ENCODE peak calls at places on chromosomes 11 and 22, in four cellular contexts. One of them, this sample, is unnamed. For H3K4me1 and H3K9me3, the result is how much of the 10 kb centered on the place peaks cover.

GRCh38 chr11:11985954-11986949 is 22.2 kb downstream of the DKK3 start:
- DNase-seq in mammary epithelial cell: no peak
- DNase-seq in SK-N-SH: no peak
- DNase-seq in psoas muscle: no peak
- DNase-seq in this sample: no peak

GRCh38 chr11:103870821-103871309 is 165.6 kb upstream of the DDI1 start:
- DNase-seq in mammary epithelial cell: no peak
- DNase-seq in SK-N-SH: no peak
- DNase-seq in psoas muscle: peak
- DNase-seq in this sample: no peak

GRCh38 chr11:108853151-108853550 is 188.3 kb downstream of the DDX10 start:
- DNase-seq in mammary epithelial cell: no peak
- DNase-seq in SK-N-SH: no peak
- DNase-seq in psoas muscle: no peak
- DNase-seq in this sample: no peak

GRCh38 chr11:112882494-112883381 is 78.5 kb upstream of the NCAM1 start:
- DNase-seq in mammary epithelial cell: no peak
- DNase-seq in SK-N-SH: peak
- DNase-seq in psoas muscle: no peak
- DNase-seq in this sample: no peak

GRCh38 chr22:30605449-30606110 is 1.4 kb upstream of the TCN2 start:
- DNase-seq in mammary epithelial cell: peak
- DNase-seq in SK-N-SH: peak
- DNase-seq in psoas muscle: peak
- DNase-seq in this sample: no peak

GRCh38 chr11:88484873-88485621 is 147.5 kb upstream of the CTSC start:
- DNase-seq in mammary epithelial cell: peak
- DNase-seq in SK-N-SH: peak
- DNase-seq in psoas muscle: no peak
- DNase-seq in this sample: no peak

GRCh38 chr11:105609341-105609781 is 512 bp upstream of the GRIA4 start:
- DNase-seq in mammary epithelial cell: peak
- DNase-seq in SK-N-SH: peak
- DNase-seq in psoas muscle: no peak
- DNase-seq in this sample: no peak

GRCh38 chr11:124174001-124174400 is 9.1 kb upstream of the OR10D3 start:
- DNase-seq in mammary epithelial cell: peak
- DNase-seq in SK-N-SH: no peak
- DNase-seq in psoas muscle: no peak
- DNase-seq in this sample: no peak

GRCh38 chr11:100878474-100878873 is 191.4 kb downstream of the ARHGAP42 start:
- DNase-seq in mammary epithelial cell: no peak
- DNase-seq in SK-N-SH: no peak
- DNase-seq in psoas muscle: no peak
- DNase-seq in this sample: no peak

GRCh38 chr11:72225411-72225951 is 914 bp downstream of the INPPL1 start:
- DNase-seq in mammary epithelial cell: peak
- DNase-seq in SK-N-SH: peak
- DNase-seq in psoas muscle: no peak
- DNase-seq in this sample: no peak

GRCh38 chr11:74072286-74072685 is 63.4 kb upstream of the UCP3 start:
- DNase-seq in mammary epithelial cell: no peak
- DNase-seq in SK-N-SH: no peak
- DNase-seq in psoas muscle: no peak
- DNase-seq in this sample: no peak
- H3K4me1 ChIP-seq in mammary epithelial cell: under half
- H3K4me1 ChIP-seq in SK-N-SH: under half
- H3K4me1 ChIP-seq in psoas muscle: under half
- H3K4me1 ChIP-seq in this sample: under half

DNA sequence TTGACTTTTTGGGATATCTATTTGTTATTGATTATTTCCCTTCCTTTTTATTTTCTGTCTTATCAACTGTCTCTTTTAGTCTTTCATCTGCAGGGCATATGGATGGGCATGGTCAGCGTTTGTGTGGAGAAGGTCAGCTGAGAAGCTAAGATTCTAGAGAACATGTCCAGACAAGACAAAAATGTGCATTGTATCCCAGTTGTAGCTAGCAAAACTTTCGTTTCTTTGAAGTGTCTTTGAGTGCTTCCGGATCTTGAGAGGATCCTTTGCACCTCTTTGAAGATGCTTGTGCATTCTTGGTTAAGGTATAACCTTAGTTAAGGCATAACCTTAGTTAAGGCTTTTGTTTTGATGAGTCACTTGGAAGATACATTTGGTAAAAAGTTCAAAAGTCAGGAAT is 329.9 kb upstream of the LRRC4C start:
- DNase-seq in mammary epithelial cell: peak
- DNase-seq in SK-N-SH: no peak
- DNase-seq in psoas muscle: no peak
- DNase-seq in this sample: no peak
- H3K9me3 ChIP-seq in mammary epithelial cell: under half
- H3K9me3 ChIP-seq in SK-N-SH: under half
- H3K9me3 ChIP-seq in psoas muscle: under half
- H3K9me3 ChIP-seq in this sample: under half

GRCh38 chr11:3202759-3203158 is 15.9 kb downstream of the MRGPRG start:
- DNase-seq in mammary epithelial cell: no peak
- DNase-seq in SK-N-SH: peak
- DNase-seq in psoas muscle: peak
- DNase-seq in this sample: peak
- TF ChIP-seq CTCF in mammary epithelial cell: no peak
- TF ChIP-seq CTCF in SK-N-SH: no peak
- TF ChIP-seq CTCF in psoas muscle: no peak
- TF ChIP-seq CTCF in this sample: no peak

GRCh38 chr11:35340101-35340500 is 79.3 kb downstream of the SLC1A2 start:
- DNase-seq in mammary epithelial cell: no peak
- DNase-seq in SK-N-SH: no peak
- DNase-seq in psoas muscle: no peak
- DNase-seq in this sample: no peak

GRCh38 chr11:35340715-35341114 is 78.6 kb downstream of the SLC1A2 start:
- DNase-seq in mammary epithelial cell: no peak
- DNase-seq in SK-N-SH: no peak
- DNase-seq in psoas muscle: no peak
- DNase-seq in this sample: no peak

GRCh38 chr11:35344990-35345655 is 74.2 kb downstream of the SLC1A2 start:
- DNase-seq in mammary epithelial cell: no peak
- DNase-seq in SK-N-SH: no peak
- DNase-seq in psoas muscle: no peak
- DNase-seq in this sample: no peak

GRCh38 chr11:35346472-35347136 is 72.8 kb downstream of the SLC1A2 start:
- DNase-seq in mammary epithelial cell: no peak
- DNase-seq in SK-N-SH: no peak
- DNase-seq in psoas muscle: no peak
- DNase-seq in this sample: no peak

GRCh38 chr11:35343033-35343598 is 76.2 kb downstream of the SLC1A2 start:
- DNase-seq in mammary epithelial cell: no peak
- DNase-seq in SK-N-SH: no peak
- DNase-seq in psoas muscle: no peak
- DNase-seq in this sample: no peak
- H3K4me1 ChIP-seq in mammary epithelial cell: under half
- H3K4me1 ChIP-seq in SK-N-SH: under half
- H3K4me1 ChIP-seq in psoas muscle: under half
- H3K4me1 ChIP-seq in this sample: under half

GRCh38 chr22:47446331-47446730 is 683.9 kb downstream of the TBC1D22A start:
- DNase-seq in mammary epithelial cell: no peak
- DNase-seq in SK-N-SH: no peak
- DNase-seq in psoas muscle: no peak
- DNase-seq in this sample: no peak

GRCh38 chr22:47444746-47445065 is 682.3 kb downstream of the TBC1D22A start:
- DNase-seq in mammary epithelial cell: no peak
- DNase-seq in SK-N-SH: no peak
- DNase-seq in psoas muscle: no peak
- DNase-seq in this sample: no peak

GRCh38 chr22:47445212-47445611 is 682.8 kb downstream of the TBC1D22A start:
- DNase-seq in mammary epithelial cell: no peak
- DNase-seq in SK-N-SH: no peak
- DNase-seq in psoas muscle: no peak
- DNase-seq in this sample: no peak

GRCh38 chr22:47446821-47447810 is 684.7 kb downstream of the TBC1D22A start:
- DNase-seq in mammary epithelial cell: no peak
- DNase-seq in SK-N-SH: no peak
- DNase-seq in psoas muscle: no peak
- DNase-seq in this sample: no peak

GRCh38 chr22:47445716-47446290 is 683.4 kb downstream of the TBC1D22A start:
- DNase-seq in mammary epithelial cell: no peak
- DNase-seq in SK-N-SH: no peak
- DNase-seq in psoas muscle: no peak
- DNase-seq in this sample: no peak
- H3K9me3 ChIP-seq in mammary epithelial cell: under half
- H3K9me3 ChIP-seq in SK-N-SH: under half
- H3K9me3 ChIP-seq in psoas muscle: under half
- H3K9me3 ChIP-seq in this sample: under half

GRCh38 chr22:44913198-44913983 is 96.4 kb downstream of the PHF21B start:
- DNase-seq in mammary epithelial cell: no peak
- DNase-seq in SK-N-SH: no peak
- DNase-seq in psoas muscle: peak
- DNase-seq in this sample: no peak
- TF ChIP-seq CTCF in mammary epithelial cell: no peak
- TF ChIP-seq CTCF in SK-N-SH: no peak
- TF ChIP-seq CTCF in psoas muscle: no peak
- TF ChIP-seq CTCF in this sample: no peak

GRCh38 chr11:45058344-45058743 is 88.1 kb upstream of the PRDM11 start:
- DNase-seq in mammary epithelial cell: no peak
- DNase-seq in SK-N-SH: no peak
- DNase-seq in psoas muscle: no peak
- DNase-seq in this sample: no peak
- H3K4me1 ChIP-seq in mammary epithelial cell: under half
- H3K4me1 ChIP-seq in SK-N-SH: under half
- H3K4me1 ChIP-seq in psoas muscle: under half
- H3K4me1 ChIP-seq in this sample: under half

DNA sequence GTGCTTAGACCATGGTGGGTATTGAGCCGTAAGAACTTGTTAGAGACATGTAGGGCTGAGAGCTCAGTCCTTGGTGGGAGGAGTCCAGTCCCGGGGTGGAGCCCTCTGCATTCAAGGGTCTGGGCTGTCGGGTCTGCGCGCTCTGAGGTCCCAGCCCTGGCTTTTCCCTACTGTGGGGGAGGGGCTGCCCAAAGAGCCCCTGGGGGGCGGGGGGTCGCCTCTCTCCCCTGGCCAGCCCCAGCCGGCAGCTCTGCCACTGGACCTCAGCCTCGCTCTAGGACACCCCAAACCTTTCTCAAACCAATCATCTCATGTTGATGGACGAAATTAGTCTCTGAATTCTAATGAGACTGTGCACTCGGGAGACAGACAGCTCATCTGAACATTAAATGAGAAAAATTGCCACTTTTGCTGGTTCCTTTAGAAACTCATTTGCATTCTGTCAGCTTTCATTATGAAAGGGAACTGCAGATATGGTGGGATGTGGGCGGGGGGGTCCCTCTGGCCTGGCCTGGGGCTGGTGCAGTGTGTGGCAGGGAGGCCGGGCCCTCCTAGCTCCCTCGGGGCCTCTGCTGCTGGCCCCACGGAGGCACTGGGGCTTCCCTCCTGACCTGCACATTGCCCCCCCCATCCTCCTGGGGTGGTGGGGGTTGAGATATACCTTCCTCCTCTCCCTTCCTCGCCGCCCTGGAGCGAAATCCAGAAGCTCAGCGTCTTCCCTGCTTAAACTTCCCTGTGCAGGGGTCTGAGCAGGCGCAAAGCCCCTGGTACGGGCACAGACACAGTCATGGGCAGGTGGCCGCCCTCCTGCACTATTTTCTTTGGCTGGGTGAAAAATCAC is 1006.1 kb downstream of the BRD1 start:
- DNase-seq in mammary epithelial cell: no peak
- DNase-seq in SK-N-SH: no peak
- DNase-seq in psoas muscle: no peak
- DNase-seq in this sample: no peak
- H3K9me3 ChIP-seq in mammary epithelial cell: half or more
- H3K9me3 ChIP-seq in SK-N-SH: under half
- H3K9me3 ChIP-seq in psoas muscle: under half
- H3K9me3 ChIP-seq in this sample: under half

This sample was measured in RWPE2.